ENCODE peak calls at places on chromosomes 13 and 19, in four cellular contexts. L is HCT116, V is K562, P is HepG2. W is an unnamed sample.

GRCh38 chr19:19026299-19026971 is 6.9 kb downstream of the SUGP2 start:
- DNase-seq in V (no peak), L (no peak), P (peak; percentile 24), W (no peak)

GRCh38 chr13:108915095-108915633 is 285.8 kb downstream of the MYO16 start:
- DNase-seq in P (peak; percentile 24), L (no peak), V (no peak), W (no peak)

GRCh38 chr13:31965361-31966066 is 66.1 kb upstream of the FRY start:
- DNase-seq in P (no peak), L (no peak), V (no peak), W (no peak)

GRCh38 chr13:104694397-104694796 is 1628.2 kb upstream of the SLC10A2 start:
- DNase-seq in P (no peak), L (no peak), V (no peak), W (no peak)

GRCh38 chr19:33374406-33374703 is 846 bp downstream of the CEBPG start:
- DNase-seq in V (no peak), P (no peak), L (no peak), W (no peak)

GRCh38 chr13:80408270-80408669 is 67.3 kb upstream of the SPRY2 start:
- DNase-seq in L (no peak), V (no peak), P (no peak), W (no peak)

GRCh38 chr13:112713517-112714253 is 23.8 kb downstream of the ATP11A start:
- DNase-seq in V (peak; percentile 48), L (no peak), P (no peak), W (no peak)

GRCh38 chr13:97141564-97142005 is 80.5 kb upstream of the MBNL2 start:
- DNase-seq in V (peak; percentile 32), P (peak; percentile 96), L (peak; percentile 90), W (peak; percentile 69)

GRCh38 chr19:34482380-34483250 is 1.1 kb downstream of the WTIP start:
- DNase-seq in P (no peak), V (no peak), L (no peak), W (no peak)

GRCh38 chr13:113592571-113592970 is 8.0 kb downstream of the TFDP1 start:
- DNase-seq in L (no peak), P (no peak), V (no peak), W (no peak)

GRCh38 chr13:23620211-23620610 is 50.0 kb downstream of the TNFRSF19 start:
- DNase-seq in V (no peak), L (no peak), P (no peak), W (no peak)

GRCh38 chr13:102018716-102019115 is 383.1 kb downstream of the FGF14 start:
- DNase-seq in L (no peak), P (no peak), V (no peak), W (no peak)

GRCh38 chr19:3243851-3244700 is 19.6 kb downstream of the CELF5 start:
- DNase-seq in L (peak; percentile 15), P (peak; percentile 55), V (peak; percentile 59), W (no peak)

GRCh38 chr19:47324502-47324901 is 7.5 kb upstream of the C5AR2 start:
- DNase-seq in P (no peak), L (no peak), V (no peak), W (no peak)

GRCh38 chr13:21529102-21529893 is 70.2 kb upstream of the ZDHHC20 start:
- DNase-seq in P (no peak), V (no peak), L (no peak), W (no peak)

GRCh38 chr19:9156304-9156703 is 16.1 kb downstream of the ZNF317 start:
- DNase-seq in P (no peak), L (no peak), V (no peak), W (no peak)

GRCh38 chr13:25415196-25415595 is 43.4 kb downstream of the ATP8A2 start:
- DNase-seq in V (no peak), L (no peak), P (no peak), W (no peak)

GRCh38 chr19:41877490-41877876 is 404 bp downstream of the CD79A start:
- DNase-seq in L (no peak), P (no peak), V (no peak), W (no peak)

GRCh38 chr13:50170447-50171037 is 155.3 kb downstream of the KCNRG start:
- DNase-seq in P (no peak), L (no peak), V (no peak), W (no peak)

GRCh38 chr19:51514866-51515481 is 13.4 kb upstream of the SIGLEC12 start:
- DNase-seq in L (peak; percentile 47), P (peak; percentile 46), V (peak; percentile 72), W (peak; percentile 39)

GRCh38 chr19:15532779-15533521 is 24.6 kb downstream of the CYP4F22 start:
- DNase-seq in V (no peak), L (peak; percentile 49), P (no peak), W (no peak)

GRCh38 chr13:51856027-51856736 is 5.6 kb upstream of the CCDC70 start:
- DNase-seq in L (no peak), V (no peak), P (no peak), W (no peak)

GRCh38 chr13:58302349-58302748 is 670.8 kb downstream of the PCDH17 start:
- DNase-seq in V (no peak), P (no peak), L (no peak), W (no peak)

GRCh38 chr19:41554902-41555301 is 21.1 kb upstream of the CEACAM21 start:
- DNase-seq in L (no peak), P (no peak), V (no peak), W (no peak)

GRCh38 chr19:31015778-31016177 is 333.5 kb downstream of the TSHZ3 start:
- DNase-seq in P (no peak), L (no peak), V (no peak), W (no peak)

GRCh38 chr19:10751109-10751972 is 33.5 kb downstream of the DNM2 start:
- DNase-seq in V (no peak), P (no peak), L (no peak), W (no peak)

GRCh38 chr13:35833571-35834305 is 297.4 kb downstream of the DCLK1 start:
- DNase-seq in V (no peak), P (no peak), L (no peak), W (no peak)

GRCh38 chr13:52158629-52159158 is 703 bp downstream of the NEK3 start:
- DNase-seq in L (no peak), P (no peak), V (no peak), W (no peak)

GRCh38 chr19:13885826-13886365 is 9.0 kb downstream of the NANOS3 start:
- DNase-seq in P (no peak), L (no peak), V (no peak), W (no peak)

GRCh38 chr19:13883665-13884064 is 6.7 kb downstream of the NANOS3 start:
- DNase-seq in P (no peak), V (peak; percentile 40), L (no peak), W (no peak)

GRCh38 chr19:13887039-13887438 is 10.1 kb downstream of the NANOS3 start:
- DNase-seq in V (no peak), P (no peak), L (no peak), W (no peak)

GRCh38 chr19:13882841-13883240 is 5.9 kb downstream of the NANOS3 start:
- DNase-seq in V (no peak), P (no peak), L (no peak), W (no peak)

GRCh38 chr19:13884726-13885591 is 8.0 kb downstream of the NANOS3 start:
- DNase-seq in L (no peak), V (no peak), P (no peak), W (no peak)
- TF ChIP-seq SIN3A in L (no peak), V (no peak), P (no peak), W (no peak)

GRCh38 chr19:6479836-6480398 is 1.7 kb downstream of the DENND1C start:
- DNase-seq in L (no peak), V (peak; percentile 1), P (no peak), W (no peak)
- TF ChIP-seq POLR2AphosphoS5 in L (no peak), V (no peak), P (no peak), W (no peak)

DNA sequence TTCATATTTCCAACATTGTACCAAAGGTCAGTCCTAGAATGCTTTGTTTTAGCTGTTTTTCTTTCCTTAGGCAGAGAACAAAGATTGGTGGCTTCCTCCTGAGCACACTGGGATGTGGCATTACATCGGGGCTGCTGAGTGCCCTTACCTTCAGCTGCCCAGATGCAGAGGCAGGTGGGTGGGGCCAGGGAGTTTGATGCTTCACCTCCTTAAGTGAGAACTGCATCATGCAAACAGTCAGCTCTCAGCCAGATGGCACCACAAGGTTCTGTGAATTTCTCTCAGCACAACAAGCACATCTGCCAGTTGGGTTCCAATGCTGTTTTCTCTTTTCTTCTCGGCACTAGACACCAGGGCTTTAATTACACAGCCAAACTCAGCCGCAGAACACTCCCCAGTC is 87.4 kb upstream of the UBL3 start:
- DNase-seq in L (no peak), V (no peak), P (no peak), W (no peak)
- TF ChIP-seq TCF7L2 in L (no peak), V (no peak), P (no peak), W (no peak)

GRCh38 chr13:45194081-45194939 is 6.5 kb downstream of the KCTD4 start:
- DNase-seq in P (no peak), V (no peak), L (no peak), W (no peak)
- TF ChIP-seq SIN3A in P (no peak), V (no peak), L (no peak), W (no peak)

DNA sequence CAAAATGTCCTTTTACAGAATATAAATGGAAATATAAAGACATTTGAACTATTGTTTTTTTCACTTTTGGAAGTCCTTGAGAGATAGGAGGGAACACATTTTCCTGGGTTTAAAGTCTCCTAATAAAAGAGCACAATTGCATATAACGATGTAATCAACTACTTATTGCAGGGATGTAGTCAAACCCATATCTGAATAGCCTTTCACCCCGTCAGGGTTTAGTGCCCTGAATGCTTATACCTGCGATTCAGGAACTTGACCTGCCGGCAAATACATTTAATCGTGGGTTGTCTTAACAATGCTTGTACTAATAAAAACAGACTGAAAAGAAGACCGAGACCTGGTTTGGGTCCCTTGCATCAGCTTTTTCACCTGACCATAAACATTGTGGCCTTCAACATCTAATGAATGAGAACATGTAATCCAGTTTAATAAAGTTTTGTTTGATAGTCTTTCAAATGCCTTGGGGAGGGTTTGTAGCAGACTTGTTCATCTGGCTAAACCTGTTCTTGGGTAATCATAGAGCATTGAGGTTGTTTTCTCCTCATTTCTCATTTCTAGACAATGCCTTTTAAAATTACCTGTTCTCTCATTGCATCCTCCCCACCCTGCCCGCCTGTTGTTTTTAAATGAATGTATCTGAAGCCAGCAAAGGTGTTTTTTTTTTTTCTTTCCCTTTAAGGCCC is 7.0 kb downstream of the KLF5 start:
- DNase-seq in L (no peak), V (no peak), P (no peak), W (no peak)
- TF ChIP-seq POLR2AphosphoS5 in L (no peak), V (no peak), P (no peak), W (no peak)